ENCODE peak calls at places on chromosomes 3 and 15, in five cellular contexts. I is transverse colon, L is GM12864, Q is gastrocnemius medialis, X is lower lobe of right lung. V is an unnamed sample.

GRCh38 chr3:115341208-115341607 is 194.1 kb upstream of the ZBTB20 start:
- DNase-seq in I (no peak), L (no peak), Q (no peak), X (no peak), V (peak; percentile 54)

GRCh38 chr3:47991341-47991740 is 24.9 kb downstream of the MAP4 start:
- DNase-seq in I (no peak), L (no peak), Q (no peak), X (no peak), V (no peak)

GRCh38 chr15:87877114-87877810 is 379.3 kb downstream of the NTRK3 start:
- DNase-seq in I (no peak), L (no peak), Q (no peak), X (no peak), V (no peak)

GRCh38 chr3:142027713-142028112 is 121.6 kb downstream of the TFDP2 start:
- DNase-seq in I (peak; percentile 41), L (peak; percentile 16), Q (no peak), X (no peak), V (no peak)

GRCh38 chr3:182136008-182136910 is 424.5 kb downstream of the SOX2 start:
- DNase-seq in I (no peak), L (no peak), Q (no peak), X (no peak), V (no peak)

GRCh38 chr3:185978516-185978915 is 40.7 kb upstream of the TRA2B start:
- DNase-seq in I (no peak), L (no peak), Q (no peak), X (no peak), V (no peak)

GRCh38 chr15:65963911-65964482 is 94.7 kb downstream of the RAB11A start:
- DNase-seq in I (no peak), L (no peak), Q (no peak), X (no peak), V (no peak)

GRCh38 chr3:159762238-159762637 is 226.4 kb upstream of the IL12A start:
- DNase-seq in I (no peak), L (no peak), Q (no peak), X (no peak), V (no peak)

GRCh38 chr15:51401872-51402517 is 60.5 kb downstream of the GLDN start:
- DNase-seq in I (peak; percentile 19), L (no peak), Q (no peak), X (peak; percentile 67), V (no peak)

GRCh38 chr3:72303926-72304325 is 519.0 kb upstream of the PROK2 start:
- DNase-seq in I (no peak), L (no peak), Q (no peak), X (no peak), V (no peak)

GRCh38 chr15:58736244-58736643 is 13.3 kb downstream of the ADAM10 start:
- DNase-seq in I (no peak), L (no peak), Q (no peak), X (no peak), V (no peak)

GRCh38 chr3:102078864-102079808 is 229.8 kb downstream of the NFKBIZ start:
- DNase-seq in I (peak; percentile 55), L (no peak), Q (no peak), X (peak; percentile 65), V (no peak)

GRCh38 chr15:80659375-80659774 is 35.7 kb upstream of the ABHD17C start:
- DNase-seq in I (no peak), L (no peak), Q (no peak), X (no peak), V (no peak)

GRCh38 chr15:42285042-42285441 is 11.8 kb upstream of the TMEM87A start:
- DNase-seq in I (no peak), L (no peak), Q (no peak), X (no peak), V (no peak)

GRCh38 chr3:138442996-138443395 is 8.6 kb downstream of the ESYT3 start:
- DNase-seq in I (no peak), L (no peak), Q (no peak), X (no peak), V (no peak)

GRCh38 chr15:31267161-31268107 is 59.2 kb upstream of the KLF13 start:
- DNase-seq in I (peak; percentile 8), L (no peak), Q (no peak), X (no peak), V (no peak)

GRCh38 chr3:44992555-44993470 is 16.8 kb downstream of the EXOSC7 start:
- DNase-seq in I (no peak), L (no peak), Q (no peak), X (peak; percentile 55), V (no peak)

GRCh38 chr15:38195191-38195901 is 57.3 kb upstream of the SPRED1 start:
- DNase-seq in I (no peak), L (no peak), Q (no peak), X (no peak), V (no peak)

GRCh38 chr15:62124176-62124952 is 40.7 kb downstream of the C2CD4B start:
- DNase-seq in I (no peak), L (no peak), Q (no peak), X (no peak), V (no peak)

GRCh38 chr3:195889843-195890407 is 18.4 kb downstream of the TNK2 start:
- DNase-seq in I (no peak), L (no peak), Q (no peak), X (no peak), V (no peak)

GRCh38 chr3:195893121-195893449 is 15.3 kb downstream of the TNK2 start:
- DNase-seq in I (no peak), L (no peak), Q (no peak), X (no peak), V (no peak)

GRCh38 chr3:195892355-195893120 is 15.8 kb downstream of the TNK2 start:
- DNase-seq in I (peak; percentile 38), L (no peak), Q (peak; percentile 47), X (no peak), V (peak; percentile 47)

GRCh38 chr3:195892105-195892354 is 16.3 kb downstream of the TNK2 start:
- DNase-seq in I (no peak), L (no peak), Q (no peak), X (peak; percentile 77), V (no peak)

GRCh38 chr3:195891431-195892104 is 16.8 kb downstream of the TNK2 start:
- DNase-seq in I (no peak), L (no peak), Q (no peak), X (no peak), V (no peak)
- H3K4me3 ChIP-seq in I (no peak overlapping the region), L (no peak overlapping the region), Q (peak overlapping the region; percentile 40), X (peak overlapping the region; percentile 42), V (peak overlapping the region; percentile 51)

GRCh38 chr3:11091791-11092190 is 62.5 kb upstream of the HRH1 start:
- DNase-seq in I (no peak), L (no peak), Q (no peak), X (no peak), V (no peak)

GRCh38 chr3:11099306-11099705 is 55.0 kb upstream of the HRH1 start:
- DNase-seq in I (no peak), L (no peak), Q (no peak), X (no peak), V (no peak)

GRCh38 chr3:11095932-11096265 is 58.4 kb upstream of the HRH1 start:
- DNase-seq in I (no peak), L (no peak), Q (no peak), X (no peak), V (no peak)

GRCh38 chr3:11093823-11094340 is 60.4 kb upstream of the HRH1 start:
- DNase-seq in I (no peak), L (no peak), Q (no peak), X (no peak), V (no peak)

DNA sequence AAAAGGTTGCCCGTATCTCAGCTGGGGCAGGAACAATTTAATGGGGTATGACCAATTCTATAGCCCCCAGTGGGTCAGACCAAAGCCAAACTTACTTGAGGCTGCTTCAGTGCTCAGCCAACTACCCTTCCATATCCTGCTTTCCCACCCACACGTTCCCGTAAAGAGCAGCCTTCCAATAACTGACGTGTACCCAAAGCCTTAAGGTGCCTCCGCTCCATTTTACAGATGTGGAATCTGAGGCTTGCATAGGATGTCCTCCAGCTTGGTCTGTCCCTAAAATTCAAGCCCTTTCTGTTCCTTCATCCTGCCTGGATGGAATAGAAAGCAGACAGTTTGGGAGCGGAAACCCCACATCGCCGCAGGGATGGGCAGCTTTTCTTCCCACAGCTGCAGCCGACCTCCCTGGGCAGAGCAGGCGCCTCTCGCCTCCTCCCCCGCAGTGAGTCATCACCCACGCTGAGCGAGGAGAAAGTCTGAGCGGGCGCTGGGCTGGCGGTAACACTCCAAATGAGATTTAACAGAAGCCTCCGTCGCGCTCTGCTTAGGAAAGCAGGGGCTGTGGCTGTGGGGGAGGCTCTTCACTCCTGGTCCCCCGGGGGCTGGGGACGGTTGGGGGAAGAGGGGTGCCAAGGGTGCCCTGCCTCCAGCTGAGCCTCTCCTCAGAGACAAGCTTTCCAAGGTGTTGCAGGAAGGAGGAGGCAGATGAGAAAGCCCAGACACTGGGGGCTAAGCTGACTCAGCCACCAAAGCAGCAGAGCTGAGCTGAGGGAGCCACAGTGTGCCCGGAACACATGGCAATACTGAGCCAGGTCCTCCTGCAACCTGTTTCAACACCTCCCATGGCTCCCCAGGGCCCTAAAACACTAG is 57.8 kb upstream of the HRH1 start:
- DNase-seq in I (peak; percentile 47), L (no peak), Q (no peak), X (peak; percentile 73), V (peak; percentile 86)
- H3K4me3 ChIP-seq in I (no peak overlapping the region), L (no peak overlapping the region), Q (no peak overlapping the region), X (peak overlapping the region; percentile 27), V (peak overlapping the region; percentile 45)

GRCh38 chr3:170423001-170423615 is 4.4 kb downstream of the CLDN11 start:
- DNase-seq in I (no peak), L (no peak), Q (no peak), X (no peak), V (no peak)

GRCh38 chr3:170420307-170420821 is 1.7 kb downstream of the CLDN11 start:
- DNase-seq in I (no peak), L (no peak), Q (no peak), X (no peak), V (no peak)

GRCh38 chr3:170419301-170420087 is 826 bp downstream of the CLDN11 start:
- DNase-seq in I (no peak), L (no peak), Q (no peak), X (no peak), V (no peak)

GRCh38 chr3:170421758-170422157 is 3.1 kb downstream of the CLDN11 start:
- DNase-seq in I (no peak), L (no peak), Q (no peak), X (no peak), V (no peak)

GRCh38 chr3:170421147-170421641 is 2.5 kb downstream of the CLDN11 start:
- DNase-seq in I (no peak), L (no peak), Q (no peak), X (no peak), V (no peak)
- H3K4me3 ChIP-seq in I (no peak overlapping the region), L (no peak overlapping the region), Q (no peak overlapping the region), X (peak overlapping the region; percentile 57), V (peak overlapping the region; percentile 67)

DNA sequence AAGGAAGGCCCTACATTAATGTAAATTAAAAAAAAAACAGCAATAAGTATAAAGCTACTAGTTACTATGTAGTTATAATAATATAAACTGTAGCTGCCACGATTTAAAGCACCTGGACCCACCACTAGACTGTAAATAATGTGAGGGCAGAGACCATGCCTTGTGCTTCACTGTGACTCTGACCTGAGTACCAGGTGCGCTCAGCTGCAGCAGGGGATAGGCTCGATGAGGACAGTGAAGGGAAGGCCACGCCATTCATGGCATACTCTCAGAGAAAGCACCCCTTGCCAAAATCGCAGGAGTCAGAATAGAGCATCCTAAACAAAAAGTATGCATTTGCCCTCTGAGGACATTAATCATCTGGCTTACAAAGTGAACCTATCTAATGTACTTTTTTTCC is 5.1 kb downstream of the FSTL1 start:
- DNase-seq in I (no peak), L (no peak), Q (no peak), X (no peak), V (no peak)
- H3K4me3 ChIP-seq in I (no peak overlapping the region), L (no peak overlapping the region), Q (no peak overlapping the region), X (no peak overlapping the region), V (no peak overlapping the region)

V was measured in skeletal muscle cell.